ENCODE peak calls at places on chromosomes 5 and 9, in nine cellular contexts. H is activated T-helper 1 cell treated with anti-CD3 and anti-CD28 coated beads, Interleukin-2, amount 50 U/mL, for 16 hours; Q is cardiac fibroblast; N is cortex of kidney; G is NCI-H510A treated with DMSO at 0.1 percent for 48 hours; F is right cardiac atrium; K is AG04450; M is GM10248; C is aorta. Y is an unnamed sample.
A peak's percentile ranks its signal among the peaks of the same experiment; 100 is the strongest.

GRCh38 chr9:88660611-88661010 is 125.6 kb downstream of the NXNL2 start:
- DNase-seq in H (no peak), Q (peak; percentile 74), N (no peak), G (no peak), F (no peak), K (no peak), M (no peak), C (no peak), Y (no peak)

GRCh38 chr5:60102961-60103683 is 209.6 kb upstream of the PDE4D start:
- DNase-seq in H (no peak), Q (peak; percentile 8), N (no peak), G (no peak), F (no peak), K (no peak), M (no peak), C (no peak), Y (no peak)

GRCh38 chr9:135817951-135818717 is 89.2 kb downstream of the CAMSAP1 start:
- DNase-seq in H (no peak), Q (no peak), N (no peak), G (no peak), F (no peak), K (no peak), M (no peak), C (peak; percentile 74), Y (no peak)

GRCh38 chr5:170522211-170523128 is 18.6 kb downstream of the KCNIP1 start:
- DNase-seq in H (no peak), Q (peak; percentile 30), N (no peak), G (no peak), F (no peak), K (no peak), M (no peak), C (no peak), Y (peak; percentile 66)

GRCh38 chr5:140217299-140218026 is 42.5 kb downstream of the CYSTM1 start:
- DNase-seq in H (no peak), Q (no peak), N (no peak), G (no peak), F (no peak), K (no peak), M (no peak), C (no peak), Y (no peak)

GRCh38 chr9:134645607-134646365 is 4.2 kb downstream of the COL5A1 start:
- DNase-seq in H (no peak), Q (no peak), N (no peak), G (no peak), F (no peak), K (no peak), M (no peak), C (no peak), Y (no peak)

GRCh38 chr9:95032580-95033298 is 284.8 kb downstream of the FANCC start:
- DNase-seq in H (no peak), Q (no peak), N (no peak), G (peak; percentile 43), F (no peak), K (no peak), M (no peak), C (no peak), Y (no peak)

GRCh38 chr5:147565524-147565923 is 55.7 kb upstream of the DPYSL3 start:
- DNase-seq in H (no peak), Q (peak; percentile 79), N (no peak), G (peak; percentile 26), F (no peak), K (no peak), M (no peak), C (no peak), Y (peak; percentile 47)

GRCh38 chr9:13705913-13706312 is 426.4 kb upstream of the MPDZ start:
- DNase-seq in H (no peak), Q (peak; percentile 94), N (no peak), G (no peak), F (peak; percentile 61), K (no peak), M (no peak), C (no peak), Y (peak; percentile 27)

GRCh38 chr5:125349432-125349831 is 603.0 kb upstream of the ZNF608 start:
- DNase-seq in H (no peak), Q (peak; percentile 38), N (no peak), G (no peak), F (no peak), K (no peak), M (no peak), C (no peak), Y (peak; percentile 11)

GRCh38 chr5:34658023-34658422 is 1.9 kb downstream of the RAI14 start:
- DNase-seq in H (no peak), Q (peak; percentile 58), N (no peak), G (no peak), F (no peak), K (no peak), M (no peak), C (no peak), Y (peak; percentile 45)

GRCh38 chr9:129109952-129110739 is 447 bp downstream of the CRAT start:
- DNase-seq in H (no peak), Q (peak; percentile 45), N (no peak), G (no peak), F (peak; percentile 74), K (no peak), M (no peak), C (peak; percentile 84), Y (peak; percentile 66)

GRCh38 chr5:92980491-92980890 is 600.5 kb downstream of the NR2F1-AS1 start:
- DNase-seq in H (no peak), Q (peak; percentile 41), N (no peak), G (no peak), F (no peak), K (no peak), M (no peak), C (no peak), Y (no peak)

GRCh38 chr9:4927043-4927471 is 58.0 kb upstream of the JAK2 start:
- DNase-seq in H (no peak), Q (peak; percentile 22), N (no peak), G (no peak), F (no peak), K (no peak), M (no peak), C (no peak), Y (peak; percentile 7)